ENCODE peak calls at places on chromosomes 7 and 10, in four cellular contexts. O is mammary epithelial cell, D is neural progenitor cell, J is psoas muscle. Z is an unnamed sample.

GRCh38 chr7:118590107-118590506 is 365.6 kb downstream of the ANKRD7 start:
- DNase-seq in O (peak; percentile 20), D (peak; percentile 41), J (no peak), Z (peak; percentile 38)

GRCh38 chr10:81021428-81022129 is 483.9 kb downstream of the SH2D4B start:
- DNase-seq in O (no peak), D (no peak), J (no peak), Z (no peak)

GRCh38 chr10:35089641-35090161 is 440 bp downstream of the CUL2 start:
- DNase-seq in D (peak; percentile 15), J (peak; percentile 13), O (peak; percentile 23), Z (peak; percentile 18)

GRCh38 chr7:127035203-127035849 is 217.4 kb downstream of the GRM8 start:
- DNase-seq in D (no peak), J (no peak), O (no peak), Z (no peak)

GRCh38 chr10:78401882-78402367 is 368.3 kb downstream of the RPS24 start:
- DNase-seq in O (no peak), J (no peak), D (peak; percentile 55), Z (no peak)

GRCh38 chr7:4302203-4302905 is 379.7 kb upstream of the FOXK1 start:
- DNase-seq in O (no peak), J (no peak), D (no peak), Z (no peak)

GRCh38 chr7:151810434-151811232 is 66.3 kb downstream of the PRKAG2 start:
- DNase-seq in D (no peak), J (no peak), O (no peak), Z (no peak)

GRCh38 chr10:105358911-105359310 is 717.8 kb downstream of the SORCS3 start:
- DNase-seq in O (peak; percentile 66), J (no peak), D (no peak), Z (no peak)

GRCh38 chr10:90378524-90379076 is 479.2 kb downstream of the HTR7 start:
- DNase-seq in O (no peak), J (no peak), D (no peak), Z (no peak)

GRCh38 chr10:61729596-61729995 is 66.9 kb downstream of the CABCOCO1 start:
- DNase-seq in O (no peak), D (no peak), J (no peak), Z (no peak)

GRCh38 chr10:31912898-31913847 is 15.5 kb downstream of the ARHGAP12 start:
- DNase-seq in D (no peak), J (no peak), O (no peak), Z (no peak)

GRCh38 chr10:14701466-14701865 is 73.2 kb downstream of the FAM107B start:
- DNase-seq in D (no peak), O (no peak), J (no peak), Z (no peak)

GRCh38 chr10:14712991-14713422 is 61.7 kb downstream of the FAM107B start:
- DNase-seq in D (no peak), J (no peak), O (no peak), Z (no peak)

GRCh38 chr10:14705548-14706234 is 69.0 kb downstream of the FAM107B start:
- DNase-seq in O (no peak), J (no peak), D (no peak), Z (no peak)

GRCh38 chr10:14703631-14704001 is 71.1 kb downstream of the FAM107B start:
- DNase-seq in D (no peak), J (no peak), O (no peak), Z (no peak)

DNA sequence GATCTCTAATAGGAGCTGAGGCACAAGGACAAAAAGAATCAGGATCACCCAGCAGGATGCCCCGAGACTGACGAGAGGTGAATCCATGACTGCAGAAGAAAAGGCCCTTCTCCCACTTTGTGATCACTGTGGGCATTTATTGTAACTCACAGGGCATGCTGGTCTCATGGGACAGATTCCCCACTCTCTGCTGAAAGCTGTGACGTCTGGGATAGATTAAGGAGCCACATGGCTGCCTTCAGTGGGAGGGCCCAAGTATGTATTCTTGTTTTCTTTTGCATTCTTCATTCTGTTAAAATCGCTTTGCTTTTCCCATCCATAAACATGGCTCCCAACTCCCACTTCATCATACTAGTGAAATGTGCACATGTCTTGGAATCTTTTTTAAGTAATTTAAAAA is 67.3 kb downstream of the FAM107B start:
- DNase-seq in D (peak; percentile 38), J (no peak), O (no peak), Z (no peak)
- TF ChIP-seq CTCF in D (no peak), J (no peak), O (no peak), Z (no peak)

GRCh38 chr10:133125901-133126300 is 34.1 kb upstream of the KNDC1 start:
- DNase-seq in J (no peak), D (no peak), O (no peak), Z (no peak)
- TF ChIP-seq CTCF in J (no peak), D (no peak), O (no peak), Z (no peak)

GRCh38 chr7:55309040-55309991 is 55.8 kb upstream of the LANCL2 start:
- DNase-seq in O (no peak), D (no peak), J (no peak), Z (peak; percentile 94)

GRCh38 chr7:55308186-55308929 is 56.8 kb upstream of the LANCL2 start:
- DNase-seq in J (no peak), D (no peak), O (no peak), Z (no peak)

GRCh38 chr7:55305130-55305529 is 60.0 kb upstream of the LANCL2 start:
- DNase-seq in J (no peak), O (no peak), D (no peak), Z (no peak)

GRCh38 chr7:55306331-55306730 is 58.8 kb upstream of the LANCL2 start:
- DNase-seq in D (no peak), O (peak; percentile 12), J (no peak), Z (no peak)

GRCh38 chr7:55307123-55307916 is 57.8 kb upstream of the LANCL2 start:
- DNase-seq in O (no peak), D (peak; percentile 34), J (no peak), Z (no peak)
- TF ChIP-seq CTCF in O (no peak), D (peak; percentile 22), J (no peak), Z (no peak)

GRCh38 chr10:79981356-79981672 is 32.4 kb upstream of the SFTPD start:
- DNase-seq in D (no peak), J (no peak), O (no peak), Z (peak; percentile 9)

GRCh38 chr10:79982861-79983260 is 34.0 kb upstream of the SFTPD start:
- DNase-seq in O (no peak), D (no peak), J (no peak), Z (no peak)

GRCh38 chr10:79980711-79981110 is 31.8 kb upstream of the SFTPD start:
- DNase-seq in O (no peak), D (no peak), J (no peak), Z (no peak)

GRCh38 chr10:79982486-79982800 is 33.5 kb upstream of the SFTPD start:
- DNase-seq in D (no peak), O (peak; percentile 4), J (no peak), Z (no peak)

GRCh38 chr10:79981673-79982485 is 33.0 kb upstream of the SFTPD start:
- DNase-seq in D (peak; percentile 71), O (peak; percentile 50), J (peak; percentile 45), Z (peak; percentile 32)
- TF ChIP-seq CTCF in D (no peak), O (peak; percentile 23), J (no peak), Z (no peak)

GRCh38 chr7:28684729-28685211 is 272.5 kb downstream of the CREB5 start:
- DNase-seq in D (no peak), J (no peak), O (no peak), Z (no peak)
- TF ChIP-seq CTCF in D (no peak), J (no peak), O (no peak), Z (no peak)

GRCh38 chr10:21602313-21602712 is 68.3 kb downstream of the MLLT10 start:
- DNase-seq in D (no peak), J (no peak), O (no peak), Z (no peak)
- TF ChIP-seq CTCF in D (no peak), J (no peak), O (no peak), Z (no peak)